ENCODE peak calls at places on chromosomes 3 and 15, in ten cellular contexts. Z is transverse colon, R is heart right ventricle, Y is BE2C, W is fibroblast of pulmonary artery, M is pancreas, K is progenitor cell of endocrine pancreas, U is RWPE2, L is RWPE1, S is cardiac fibroblast. F is an unnamed sample.

GRCh38 chr15:96974761-96975160 is 644.3 kb downstream of the NR2F2 start:
- DNase-seq in Y (no peak), Z (no peak), U (no peak), L (no peak), W (no peak), S (peak), K (no peak), R (no peak), M (no peak), F (peak)

GRCh38 chr15:59303641-59304433 is 68.8 kb downstream of the MYO1E start:
- DNase-seq in S (peak), R (no peak), W (peak), L (no peak), Y (no peak), M (no peak), K (no peak), Z (no peak), U (peak), F (peak)

GRCh38 chr3:47863391-47864128 is 60.6 kb downstream of the DHX30 start:
- DNase-seq in L (no peak), S (no peak), Y (no peak), Z (no peak), K (no peak), W (no peak), M (no peak), U (no peak), R (no peak), F (no peak)

GRCh38 chr3:15007681-15008141 is 57.4 kb downstream of the MRPS25 start:
- DNase-seq in L (no peak), M (no peak), S (peak), K (no peak), Y (no peak), R (no peak), U (no peak), W (peak), Z (no peak), F (peak)

GRCh38 chr15:97892167-97892938 is 68.2 kb upstream of the ARRDC4 start:
- DNase-seq in R (no peak), U (no peak), S (no peak), L (no peak), Y (no peak), K (no peak), M (no peak), Z (no peak), W (no peak), F (no peak)

GRCh38 chr15:85580914-85581313 is 200.5 kb downstream of the AKAP13 start:
- DNase-seq in R (no peak), W (no peak), U (no peak), M (peak), S (peak), L (no peak), K (no peak), Z (peak), Y (peak), F (no peak)

GRCh38 chr3:40970067-40970466 is 229.2 kb upstream of the CTNNB1 start:
- DNase-seq in W (no peak), U (no peak), Z (no peak), R (no peak), K (no peak), S (no peak), L (no peak), Y (no peak), M (no peak), F (no peak)

GRCh38 chr3:28348286-28348636 is 260 bp upstream of the ZCWPW2 start:
- DNase-seq in R (no peak), Y (no peak), W (no peak), Z (no peak), L (no peak), S (peak), M (no peak), K (no peak), U (no peak), F (no peak)

GRCh38 chr3:54424283-54424682 is 301.9 kb downstream of the CACNA2D3 start:
- DNase-seq in R (no peak), Z (no peak), U (no peak), M (no peak), Y (peak), L (no peak), S (no peak), W (no peak), K (no peak), F (no peak)

GRCh38 chr3:32154180-32154579 is 47.8 kb downstream of the GPD1L start:
- DNase-seq in S (peak), W (no peak), Z (no peak), M (no peak), L (no peak), K (no peak), U (no peak), R (no peak), Y (no peak), F (no peak)

GRCh38 chr3:23094890-23095462 is 108.2 kb upstream of the UBE2E2 start:
- DNase-seq in K (no peak), R (no peak), U (no peak), Z (no peak), W (peak), M (no peak), L (peak), Y (no peak), S (peak), F (peak)

GRCh38 chr3:142929109-142929508 is 34.4 kb downstream of the PAQR9 start:
- DNase-seq in S (peak), W (peak), L (peak), K (no peak), Y (peak), Z (peak), U (no peak), M (peak), R (peak), F (peak)

GRCh38 chr3:7203969-7204847 is 343.3 kb downstream of the GRM7 start:
- DNase-seq in S (no peak), L (no peak), M (no peak), U (no peak), K (no peak), Y (no peak), W (no peak), R (no peak), Z (no peak), F (no peak)

GRCh38 chr3:179015551-179016020 is 56.0 kb downstream of the ZMAT3 start:
- DNase-seq in Z (peak), W (peak), L (peak), U (no peak), M (no peak), S (peak), K (peak), R (peak), Y (peak), F (peak)

GRCh38 chr15:82301296-82302016 is 38.8 kb downstream of the SAXO2 start:
- DNase-seq in W (no peak), U (no peak), S (no peak), R (no peak), K (no peak), Y (no peak), M (no peak), L (no peak), Z (no peak), F (no peak)

GRCh38 chr3:134294302-134294925 is 43.8 kb upstream of the RYK start:
- DNase-seq in L (no peak), Y (no peak), W (no peak), S (no peak), M (no peak), K (no peak), U (no peak), Z (no peak), R (no peak), F (no peak)

GRCh38 chr3:116897382-116897781 is 187.8 kb downstream of the TUSC7 start:
- DNase-seq in L (no peak), M (no peak), S (no peak), R (no peak), W (no peak), K (no peak), Z (no peak), Y (no peak), U (no peak), F (no peak)

GRCh38 chr3:73148207-73148606 is 86.7 kb downstream of the EBLN2 start:
- DNase-seq in M (peak), U (no peak), W (no peak), Z (no peak), K (no peak), Y (no peak), L (no peak), S (no peak), R (no peak), F (no peak)

GRCh38 chr15:70142322-70143191 is 44.8 kb upstream of the TLE3 start:
- DNase-seq in Z (no peak), Y (peak), R (peak), K (no peak), S (peak), W (peak), M (no peak), U (no peak), L (no peak), F (no peak)

GRCh38 chr15:85331666-85332261 is 48.6 kb upstream of the AKAP13 start:
- DNase-seq in Y (no peak), K (no peak), U (no peak), M (no peak), L (no peak), W (no peak), S (peak), Z (no peak), R (no peak), F (peak)

GRCh38 chr3:120659285-120659684 is 22.8 kb downstream of the HGD start:
- DNase-seq in Y (no peak), L (no peak), R (no peak), Z (no peak), S (no peak), W (no peak), U (no peak), K (no peak), M (no peak), F (no peak)

GRCh38 chr3:86958534-86958933 is 32.4 kb downstream of the VGLL3 start:
- DNase-seq in Y (no peak), M (no peak), W (peak), U (no peak), R (no peak), Z (no peak), L (no peak), S (peak), K (no peak), F (no peak)

GRCh38 chr3:77460326-77460725 is 420.4 kb downstream of the ROBO2 start:
- DNase-seq in W (no peak), M (no peak), L (no peak), Y (no peak), S (no peak), U (no peak), Z (no peak), K (no peak), R (no peak), F (peak)

GRCh38 chr15:33735637-33736247 is 232.6 kb upstream of the CHRM5 start:
- DNase-seq in R (no peak), S (peak), W (peak), Y (peak), K (peak), L (peak), M (no peak), Z (peak), U (no peak), F (peak)

GRCh38 chr3:144187531-144188230 is 216.1 kb downstream of the DIPK2A start:
- DNase-seq in S (peak), W (peak), L (no peak), Y (no peak), Z (no peak), M (no peak), U (no peak), R (no peak), K (no peak), F (no peak)

GRCh38 chr15:91408476-91409076 is 308.5 kb downstream of the SV2B start:
- DNase-seq in Z (no peak), W (peak), S (peak), M (peak), Y (peak), K (peak), U (no peak), L (no peak), R (peak), F (no peak)

GRCh38 chr3:146339262-146339808 is 88.4 kb upstream of the PLSCR4 start:
- DNase-seq in S (no peak), U (no peak), K (no peak), W (peak), Y (no peak), M (no peak), L (no peak), Z (no peak), R (no peak), F (no peak)

GRCh38 chr3:159776779-159777178 is 211.9 kb upstream of the IL12A start:
- DNase-seq in U (no peak), W (no peak), S (no peak), Y (no peak), R (no peak), K (no peak), M (no peak), L (no peak), Z (no peak), F (no peak)

GRCh38 chr15:68815598-68815997 is 5.1 kb downstream of the ANP32A start:
- DNase-seq in Z (no peak), S (peak), R (no peak), K (no peak), U (no peak), L (peak), W (no peak), M (no peak), Y (no peak), F (peak)

GRCh38 chr3:158571969-158572765 is 1.2 kb downstream of the MLF1 start:
- DNase-seq in K (no peak), L (no peak), U (no peak), Y (no peak), Z (no peak), S (no peak), W (no peak), M (no peak), R (no peak), F (no peak)

GRCh38 chr3:64262574-64263114 is 37.4 kb upstream of the PRICKLE2 start:
- DNase-seq in S (no peak), U (no peak), R (no peak), K (no peak), W (no peak), M (no peak), Y (no peak), L (no peak), Z (no peak), F (no peak)

GRCh38 chr3:49346797-49347251 is 7.0 kb upstream of the USP4 start:
- DNase-seq in K (no peak), Z (no peak), S (peak), Y (no peak), W (no peak), U (peak), M (no peak), L (peak), R (no peak), F (peak)

GRCh38 chr3:194225988-194226663 is 90.2 kb downstream of the HES1 start:
- DNase-seq in K (no peak), Y (no peak), R (no peak), M (no peak), Z (no peak), U (no peak), S (no peak), L (no peak), W (no peak), F (no peak)

GRCh38 chr15:89231832-89232231 is 10.5 kb upstream of the RLBP1 start:
- DNase-seq in L (no peak), Y (no peak), Z (no peak), R (no peak), W (no peak), S (no peak), M (no peak), K (no peak), U (no peak), F (no peak)

GRCh38 chr15:56923174-56923579 is 4.7 kb downstream of the TCF12 start:
- DNase-seq in L (no peak), W (no peak), K (no peak), U (no peak), Z (no peak), M (no peak), S (no peak), R (no peak), Y (no peak), F (no peak)

GRCh38 chr15:82263350-82263749 is 732 bp downstream of the SAXO2 start:
- DNase-seq in W (no peak), K (no peak), M (no peak), S (no peak), Z (no peak), L (peak), Y (no peak), U (no peak), R (no peak), F (no peak)

GRCh38 chr3:134709076-134709475 is 58.3 kb upstream of the KY start:
- DNase-seq in Z (no peak), U (no peak), Y (no peak), M (no peak), L (no peak), K (no peak), R (no peak), W (no peak), S (no peak), F (no peak)

GRCh38 chr3:74631771-74632170 is 17.3 kb upstream of the CNTN3 start:
- DNase-seq in M (no peak), Y (no peak), S (peak), U (no peak), R (no peak), Z (no peak), L (no peak), W (no peak), K (no peak), F (no peak)

GRCh38 chr3:74631341-74631740 is 16.9 kb upstream of the CNTN3 start:
- DNase-seq in W (peak), U (no peak), Z (no peak), K (no peak), M (no peak), R (no peak), S (peak), Y (no peak), L (no peak), F (no peak)

GRCh38 chr3:74633021-74633420 is 18.6 kb upstream of the CNTN3 start:
- DNase-seq in M (no peak), K (no peak), R (no peak), U (no peak), Y (no peak), W (no peak), S (peak), L (no peak), Z (no peak), F (no peak)

GRCh38 chr3:74630602-74631001 is 16.1 kb upstream of the CNTN3 start:
- DNase-seq in U (no peak), K (no peak), Y (no peak), M (no peak), W (peak), Z (no peak), S (peak), R (no peak), L (no peak), F (peak)
- TF ChIP-seq CTCF in U (peak), K (peak), Y (peak), M (no peak), W (peak), Z (peak), S (peak), R (no peak), L (no peak), F (no peak)

DNA sequence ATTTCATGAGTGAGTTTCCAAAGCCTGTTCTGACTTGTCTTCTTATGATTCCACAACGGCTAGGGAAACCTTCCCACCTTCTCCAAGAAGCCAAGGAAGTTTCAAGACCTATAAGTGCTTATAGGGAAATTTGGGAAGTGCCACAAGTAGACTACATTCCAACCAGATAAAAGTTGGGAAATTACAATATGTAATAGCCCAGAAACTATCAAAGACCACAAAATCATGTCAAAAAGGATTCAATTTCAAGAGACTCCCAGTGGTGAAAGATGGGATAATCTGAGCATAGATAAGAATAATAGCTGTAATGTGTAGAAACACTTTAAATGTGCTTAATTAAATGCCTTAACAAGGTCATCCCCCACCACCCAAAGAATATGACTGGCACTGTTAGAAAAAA is 169.2 kb upstream of the SLC2A2 start:
- DNase-seq in K (no peak), Z (no peak), W (peak), R (no peak), S (no peak), Y (no peak), L (no peak), U (no peak), M (no peak), F (no peak)
- TF ChIP-seq CTCF in K (peak), Z (no peak), W (peak), R (no peak), S (no peak), Y (peak), L (no peak), U (peak), M (no peak), F (peak)

GRCh38 chr3:185457376-185457775 is 41.5 kb downstream of the TMEM41A start:
- DNase-seq in R (no peak), Z (no peak), Y (no peak), W (no peak), M (no peak), K (no peak), L (no peak), S (no peak), U (no peak), F (no peak)

GRCh38 chr3:185455860-185456259 is 43.0 kb downstream of the TMEM41A start:
- DNase-seq in Y (no peak), K (no peak), L (no peak), M (no peak), R (no peak), Z (no peak), U (no peak), W (no peak), S (no peak), F (no peak)

GRCh38 chr3:185460283-185460682 is 38.6 kb downstream of the TMEM41A start:
- DNase-seq in Y (no peak), S (no peak), W (no peak), U (no peak), M (no peak), L (no peak), R (no peak), Z (no peak), K (no peak), F (no peak)

GRCh38 chr3:185465471-185465870 is 33.4 kb downstream of the TMEM41A start:
- DNase-seq in U (no peak), S (no peak), R (no peak), Z (no peak), L (no peak), K (no peak), W (no peak), M (no peak), Y (no peak), F (no peak)

DNA sequence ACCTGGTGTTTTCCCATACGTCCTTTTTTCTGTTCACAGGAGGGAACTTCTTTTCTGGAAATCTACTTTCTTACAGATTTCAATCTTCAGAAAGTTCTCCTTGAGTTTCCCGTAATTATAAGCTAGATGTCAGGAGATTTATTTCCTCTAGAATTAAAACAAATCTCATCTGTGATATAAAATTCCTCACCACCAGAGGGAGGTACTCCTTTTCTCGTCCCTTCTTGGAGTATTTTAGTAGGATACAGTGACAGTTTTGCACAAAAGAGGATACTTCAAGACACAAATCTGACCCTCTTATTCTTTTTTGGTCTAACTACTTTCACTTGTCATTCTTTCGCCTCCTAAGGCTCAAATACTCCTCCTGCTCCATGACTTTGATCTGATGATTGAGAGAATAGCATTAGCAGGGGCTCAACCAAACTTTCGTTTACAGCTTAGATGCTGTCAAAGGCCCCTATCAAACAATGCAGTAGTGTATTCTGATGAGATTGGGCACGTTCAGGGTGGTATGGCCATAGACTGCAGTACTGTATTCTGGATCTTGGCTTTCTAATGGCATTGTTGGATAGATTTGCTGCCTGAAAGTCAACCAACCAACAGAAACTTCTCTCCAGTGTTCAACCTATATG is 38.0 kb downstream of the TMEM41A start:
- DNase-seq in K (no peak), L (peak), U (no peak), Z (no peak), Y (no peak), R (no peak), W (peak), M (no peak), S (peak), F (peak)
- TF ChIP-seq CTCF in K (peak), L (peak), U (peak), Z (peak), Y (peak), R (peak), W (peak), M (no peak), S (no peak), F (peak)

GRCh38 chr3:187955076-187955952 is 198.6 kb upstream of the LPP start:
- DNase-seq in R (no peak), M (no peak), Y (no peak), W (peak), Z (no peak), K (no peak), S (peak), U (no peak), L (no peak), F (peak)
- TF ChIP-seq CTCF in R (no peak), M (no peak), Y (no peak), W (peak), Z (no peak), K (no peak), S (no peak), U (no peak), L (no peak), F (no peak)

GRCh38 chr3:16512435-16513140 is 911 bp downstream of the RFTN1 start:
- DNase-seq in Y (no peak), R (peak), W (no peak), Z (peak), K (no peak), M (peak), S (peak), U (no peak), L (peak), F (no peak)

GRCh38 chr3:16514799-16515353 is 1.4 kb upstream of the RFTN1 start:
- DNase-seq in Z (no peak), K (no peak), S (no peak), R (no peak), W (no peak), U (no peak), M (no peak), Y (no peak), L (no peak), F (no peak)

GRCh38 chr3:16511561-16512434 is 1.7 kb downstream of the RFTN1 start:
- DNase-seq in R (peak), Z (peak), M (peak), S (peak), L (no peak), W (peak), Y (no peak), U (no peak), K (no peak), F (no peak)

GRCh38 chr3:16514021-16514700 is 662 bp upstream of the RFTN1 start:
- DNase-seq in L (no peak), K (no peak), Z (no peak), Y (no peak), S (no peak), M (no peak), W (no peak), R (no peak), U (no peak), F (no peak)

GRCh38 chr3:16513141-16514020 is at the start of gene RFTN1:
- DNase-seq in Y (peak), R (peak), M (peak), W (peak), U (no peak), L (peak), Z (peak), S (peak), K (peak), F (peak)
- TF ChIP-seq CTCF in Y (no peak), R (no peak), M (no peak), W (no peak), U (no peak), L (no peak), Z (no peak), S (no peak), K (no peak), F (no peak)